ENCODE peak calls at places on chromosome 5, in five cellular contexts. H is vagina, A is breast epithelium, X is H1, T is suprapubic skin. K is an unnamed sample.

GRCh38 chr5:18792145-18792544 is 1157.9 kb downstream of the TAF11L14 start:
- DNase-seq in H (no peak), T (no peak), X (no peak), A (no peak), K (peak; percentile 63)

GRCh38 chr5:64869419-64869818 is 100.7 kb downstream of the CWC27 start:
- DNase-seq in X (no peak), H (no peak), T (no peak), A (no peak), K (no peak)

GRCh38 chr5:15003511-15003920 is 131.9 kb upstream of the ANKH start:
- DNase-seq in A (peak; percentile 67), H (no peak), T (peak; percentile 67), X (no peak), K (peak; percentile 58)

GRCh38 chr5:98794001-98794400 is 20.5 kb downstream of the RGMB start:
- DNase-seq in H (no peak), X (no peak), T (no peak), A (no peak), K (no peak)

GRCh38 chr5:142364251-142365145 is 39.7 kb upstream of the SPRY4 start:
- DNase-seq in T (peak; percentile 62), X (no peak), H (no peak), A (peak; percentile 83), K (peak; percentile 41)

GRCh38 chr5:89351975-89352374 is 469.0 kb upstream of the MEF2C start:
- DNase-seq in T (no peak), X (no peak), A (no peak), H (no peak), K (no peak)

GRCh38 chr5:151158287-151158661 is 695 bp upstream of the ANXA6 start:
- DNase-seq in X (no peak), A (no peak), H (no peak), T (no peak), K (no peak)

GRCh38 chr5:160787247-160787646 is 64.8 kb downstream of the ATP10B start:
- DNase-seq in X (peak; percentile 15), T (no peak), H (no peak), A (no peak), K (peak; percentile 81)

GRCh38 chr5:111653408-111653807 is 103.6 kb downstream of the NREP start:
- DNase-seq in H (no peak), X (no peak), A (no peak), T (no peak), K (no peak)

GRCh38 chr5:135642179-135642505 is 63.4 kb upstream of the CXCL14 start:
- DNase-seq in T (no peak), A (no peak), X (no peak), H (no peak), K (no peak)
- H3K27me3 ChIP-seq in T (no peaks in the 10 kb centered on the region), A (no peaks in the 10 kb centered on the region), X (no peaks in the 10 kb centered on the region), H (no peaks in the 10 kb centered on the region), K (no peaks in the 10 kb centered on the region)

GRCh38 chr5:95843733-95844223 is 21.3 kb upstream of the GLRX start:
- DNase-seq in H (no peak), A (no peak), X (no peak), T (no peak), K (no peak)
- TF ChIP-seq POLR2AphosphoS5 in H (no peak), A (no peak), X (no peak), T (no peak), K (no peak)

DNA sequence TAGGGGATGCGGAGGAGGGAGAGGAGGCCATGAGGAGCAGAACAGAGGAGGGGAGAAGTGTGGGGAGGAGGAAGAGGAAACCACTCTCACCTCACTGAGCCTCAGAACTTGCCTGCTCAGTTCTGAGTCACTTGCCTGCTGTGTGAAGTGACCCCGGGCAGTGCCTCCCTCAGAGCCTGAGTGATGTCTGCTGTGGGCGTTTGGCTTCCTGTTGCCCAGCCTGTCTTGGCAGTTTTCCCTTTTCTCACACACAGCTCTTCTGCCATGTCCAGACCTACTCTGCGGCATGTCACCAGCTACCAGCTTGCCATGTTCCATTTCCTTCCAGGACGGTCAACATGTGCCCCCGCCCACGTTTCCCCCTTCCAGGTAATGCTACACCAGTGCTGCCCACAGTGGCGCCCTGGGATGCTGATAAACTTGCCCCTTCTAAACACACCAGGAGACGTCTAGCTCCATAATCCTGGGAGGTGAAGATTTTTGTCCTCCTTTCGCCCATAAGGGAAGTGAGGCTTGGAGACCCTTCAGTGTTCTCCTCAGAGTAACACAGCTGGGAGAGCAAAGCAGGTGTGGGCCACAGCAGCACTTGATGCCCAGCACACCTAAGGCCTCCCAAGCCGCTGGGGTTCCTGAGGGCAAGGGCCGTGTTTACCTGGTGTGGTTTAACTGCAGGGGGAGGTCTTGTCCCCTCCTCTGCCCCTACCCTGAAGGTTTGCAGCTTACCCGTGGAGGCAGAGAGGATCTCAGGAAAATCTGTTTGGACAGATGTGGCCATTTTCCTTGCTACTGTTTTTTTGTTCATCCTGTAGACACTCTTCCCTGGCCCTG is 63.8 kb upstream of the RNF130 start:
- DNase-seq in A (peak; percentile 26), H (no peak), X (no peak), T (peak; percentile 43), K (no peak)
- TF ChIP-seq POLR2A in A (no peak), H (no peak), X (no peak), T (no peak), K (no peak)

DNA sequence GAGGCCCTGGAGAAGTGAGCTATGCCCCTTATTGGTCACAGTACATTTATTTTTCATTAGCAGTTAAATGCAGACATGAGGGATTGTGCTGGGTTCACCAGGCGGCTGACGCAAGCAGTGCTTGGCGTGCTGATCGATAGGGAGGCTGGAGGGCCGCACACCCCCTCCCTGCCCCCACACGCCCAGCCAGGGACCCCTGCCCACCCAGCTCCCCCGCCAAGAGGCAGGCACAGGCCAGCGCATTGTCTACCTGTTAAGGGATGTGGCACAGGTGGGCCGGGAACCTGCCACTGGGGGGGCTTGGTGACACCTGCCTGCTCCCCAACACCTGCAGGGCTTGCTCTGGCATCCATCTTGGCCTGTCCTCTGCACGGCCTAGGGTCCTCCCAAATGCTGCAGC is 39.2 kb downstream of the HK3 start:
- DNase-seq in H (no peak), X (no peak), T (no peak), A (no peak), K (no peak)
- H3K27me3 ChIP-seq in H (no peaks in the 10 kb centered on the region), X (no peaks in the 10 kb centered on the region), T (peaks cover 74% of the 10 kb centered on the region), A (peaks cover 71% of the 10 kb centered on the region), K (peaks cover 43% of the 10 kb centered on the region)

GRCh38 chr5:130773813-130774212 is 391.2 kb downstream of the HINT1 start:
- DNase-seq in A (no peak), H (no peak), T (no peak), X (peak; percentile 13), K (no peak)
- TF ChIP-seq POLR2AphosphoS5 in A (no peak), H (no peak), T (no peak), X (no peak), K (no peak)

K was measured in transverse colon.